ENCODE peak calls at places on chromosomes 5 and 9, in nine cellular contexts. One of them, this sample, is unnamed.

GRCh38 chr5:53416144-53416730 is 64.2 kb upstream of the FST start:
- DNase-seq in fibroblast of the aortic adventitia: no peak
- DNase-seq in stimulated activated CD8-positive, alpha-beta memory T cell treated with anti-CD3 and anti-CD28 coated beads, Interleukin-2, amount 100 ng/mL, for 48 hours: no peak
- DNase-seq in HT1080: peak; percentile 55
- DNase-seq in nephron progenitor cell: no peak
- DNase-seq in IMR-90: no peak
- DNase-seq in left ventricle myocardium inferior: no peak
- DNase-seq in ELR: peak; percentile 58
- DNase-seq in bronchial epithelial cell: peak; percentile 49
- DNase-seq in this sample: no peak

GRCh38 chr9:35760651-35761050 is 6.6 kb upstream of the MSMP start:
- DNase-seq in fibroblast of the aortic adventitia: peak; percentile 66
- DNase-seq in stimulated activated CD8-positive, alpha-beta memory T cell treated with anti-CD3 and anti-CD28 coated beads, Interleukin-2, amount 100 ng/mL, for 48 hours: no peak
- DNase-seq in HT1080: peak; percentile 66
- DNase-seq in nephron progenitor cell: no peak
- DNase-seq in IMR-90: peak; percentile 41
- DNase-seq in left ventricle myocardium inferior: no peak
- DNase-seq in ELR: no peak
- DNase-seq in bronchial epithelial cell: peak; percentile 36
- DNase-seq in this sample: no peak

GRCh38 chr9:116333254-116333653 is 179.7 kb downstream of the PAPPA start:
- DNase-seq in fibroblast of the aortic adventitia: no peak
- DNase-seq in stimulated activated CD8-positive, alpha-beta memory T cell treated with anti-CD3 and anti-CD28 coated beads, Interleukin-2, amount 100 ng/mL, for 48 hours: no peak
- DNase-seq in HT1080: no peak
- DNase-seq in nephron progenitor cell: no peak
- DNase-seq in IMR-90: no peak
- DNase-seq in left ventricle myocardium inferior: no peak
- DNase-seq in ELR: no peak
- DNase-seq in bronchial epithelial cell: no peak
- DNase-seq in this sample: no peak

GRCh38 chr5:97163360-97163764 is 19.7 kb downstream of the RIOK2 start:
- DNase-seq in fibroblast of the aortic adventitia: peak; percentile 47
- DNase-seq in stimulated activated CD8-positive, alpha-beta memory T cell treated with anti-CD3 and anti-CD28 coated beads, Interleukin-2, amount 100 ng/mL, for 48 hours: no peak
- DNase-seq in HT1080: no peak
- DNase-seq in nephron progenitor cell: no peak
- DNase-seq in IMR-90: peak; percentile 30
- DNase-seq in left ventricle myocardium inferior: no peak
- DNase-seq in ELR: peak; percentile 42
- DNase-seq in bronchial epithelial cell: peak; percentile 23
- DNase-seq in this sample: no peak

GRCh38 chr5:119287547-119288073 is 68.2 kb upstream of the TNFAIP8 start:
- DNase-seq in fibroblast of the aortic adventitia: peak; percentile 64
- DNase-seq in stimulated activated CD8-positive, alpha-beta memory T cell treated with anti-CD3 and anti-CD28 coated beads, Interleukin-2, amount 100 ng/mL, for 48 hours: no peak
- DNase-seq in HT1080: peak; percentile 32
- DNase-seq in nephron progenitor cell: no peak
- DNase-seq in IMR-90: peak; percentile 32
- DNase-seq in left ventricle myocardium inferior: no peak
- DNase-seq in ELR: peak; percentile 23
- DNase-seq in bronchial epithelial cell: peak; percentile 89
- DNase-seq in this sample: no peak

GRCh38 chr5:31844615-31845345 is 205.8 kb downstream of the PDZD2 start:
- DNase-seq in fibroblast of the aortic adventitia: no peak
- DNase-seq in stimulated activated CD8-positive, alpha-beta memory T cell treated with anti-CD3 and anti-CD28 coated beads, Interleukin-2, amount 100 ng/mL, for 48 hours: no peak
- DNase-seq in HT1080: no peak
- DNase-seq in nephron progenitor cell: no peak
- DNase-seq in IMR-90: no peak
- DNase-seq in left ventricle myocardium inferior: no peak
- DNase-seq in ELR: no peak
- DNase-seq in bronchial epithelial cell: no peak
- DNase-seq in this sample: no peak

GRCh38 chr5:177985430-177986040 is 10.5 kb downstream of the PROP1 start:
- DNase-seq in fibroblast of the aortic adventitia: no peak
- DNase-seq in stimulated activated CD8-positive, alpha-beta memory T cell treated with anti-CD3 and anti-CD28 coated beads, Interleukin-2, amount 100 ng/mL, for 48 hours: no peak
- DNase-seq in HT1080: no peak
- DNase-seq in nephron progenitor cell: no peak
- DNase-seq in IMR-90: no peak
- DNase-seq in left ventricle myocardium inferior: no peak
- DNase-seq in ELR: no peak
- DNase-seq in bronchial epithelial cell: no peak
- DNase-seq in this sample: no peak

GRCh38 chr9:132514011-132514744 is 68.2 kb upstream of the BARHL1 start:
- DNase-seq in fibroblast of the aortic adventitia: no peak
- DNase-seq in stimulated activated CD8-positive, alpha-beta memory T cell treated with anti-CD3 and anti-CD28 coated beads, Interleukin-2, amount 100 ng/mL, for 48 hours: no peak
- DNase-seq in HT1080: no peak
- DNase-seq in nephron progenitor cell: no peak
- DNase-seq in IMR-90: no peak
- DNase-seq in left ventricle myocardium inferior: no peak
- DNase-seq in ELR: no peak
- DNase-seq in bronchial epithelial cell: no peak
- DNase-seq in this sample: no peak

GRCh38 chr5:179258922-179259730 is 86.1 kb downstream of the ADAMTS2 start:
- DNase-seq in fibroblast of the aortic adventitia: peak; percentile 87
- DNase-seq in stimulated activated CD8-positive, alpha-beta memory T cell treated with anti-CD3 and anti-CD28 coated beads, Interleukin-2, amount 100 ng/mL, for 48 hours: no peak
- DNase-seq in HT1080: peak; percentile 61
- DNase-seq in nephron progenitor cell: no peak
- DNase-seq in IMR-90: peak; percentile 72
- DNase-seq in left ventricle myocardium inferior: no peak
- DNase-seq in ELR: peak; percentile 98
- DNase-seq in bronchial epithelial cell: no peak
- DNase-seq in this sample: peak; percentile 64

GRCh38 chr5:98936948-98937715 is 8.3 kb upstream of the CHD1 start:
- DNase-seq in fibroblast of the aortic adventitia: no peak
- DNase-seq in stimulated activated CD8-positive, alpha-beta memory T cell treated with anti-CD3 and anti-CD28 coated beads, Interleukin-2, amount 100 ng/mL, for 48 hours: no peak
- DNase-seq in HT1080: no peak
- DNase-seq in nephron progenitor cell: no peak
- DNase-seq in IMR-90: no peak
- DNase-seq in left ventricle myocardium inferior: no peak
- DNase-seq in ELR: no peak
- DNase-seq in bronchial epithelial cell: no peak
- DNase-seq in this sample: no peak